ENCODE peak calls at places on chromosome 3, in eight cellular contexts. I, K, A, Y, D, S, O and F are unnamed samples.

GRCh38 chr3:149215474-149215873 is 6.2 kb downstream of the CP start:
- DNase-seq in S (no peak), O (no peak), K (peak; percentile 50), D (no peak), Y (no peak), A (no peak), I (peak; percentile 35), F (no peak)

GRCh38 chr3:45124956-45125355 is 21.2 kb downstream of the CDCP1 start:
- DNase-seq in O (no peak), Y (no peak), I (no peak), S (no peak), A (no peak), K (no peak), D (no peak), F (no peak)

GRCh38 chr3:62329970-62330369 is 43.4 kb downstream of the FEZF2 start:
- DNase-seq in O (no peak), D (no peak), I (no peak), K (no peak), Y (no peak), A (no peak), S (no peak), F (no peak)

GRCh38 chr3:167728631-167729335 is 5.9 kb downstream of the PDCD10 start:
- DNase-seq in Y (no peak), I (no peak), A (no peak), D (no peak), S (no peak), O (no peak), K (no peak), F (no peak)

GRCh38 chr3:151480492-151480891 is 19.6 kb upstream of the IGSF10 start:
- DNase-seq in O (no peak), S (no peak), K (no peak), A (no peak), I (no peak), Y (no peak), D (no peak), F (no peak)

GRCh38 chr3:158830391-158830790 is 28.5 kb downstream of the MFSD1 start:
- DNase-seq in A (no peak), K (no peak), O (no peak), Y (no peak), I (no peak), D (no peak), S (no peak), F (no peak)

GRCh38 chr3:128723477-128723876 is 2.5 kb upstream of the RAB7A start:
- DNase-seq in K (no peak), I (no peak), S (no peak), D (no peak), A (no peak), Y (no peak), O (no peak), F (no peak)

GRCh38 chr3:18444597-18445420 is 19.7 kb upstream of the SATB1 start:
- DNase-seq in O (peak; percentile 76), Y (peak; percentile 87), K (peak; percentile 3), S (peak; percentile 88), D (peak; percentile 82), I (peak; percentile 72), A (peak; percentile 9), F (peak; percentile 93)

GRCh38 chr3:142251951-142252350 is 26.6 kb upstream of the GK5 start:
- DNase-seq in Y (peak; percentile 54), K (no peak), S (no peak), D (no peak), O (no peak), I (no peak), A (no peak), F (no peak)

GRCh38 chr3:173663664-173664063 is 266.1 kb downstream of the NLGN1 start:
- DNase-seq in K (no peak), Y (no peak), A (no peak), I (no peak), D (no peak), O (no peak), S (no peak), F (no peak)

GRCh38 chr3:13215940-13216546 is 142.8 kb upstream of the IQSEC1 start:
- DNase-seq in K (peak; percentile 27), S (no peak), D (no peak), O (no peak), Y (no peak), A (no peak), I (peak; percentile 77), F (no peak)

GRCh38 chr3:46944191-46944590 is 32.4 kb downstream of the CCDC12 start:
- DNase-seq in D (no peak), K (peak; percentile 39), I (no peak), S (peak; percentile 54), A (no peak), O (no peak), Y (no peak), F (no peak)

GRCh38 chr3:172104471-172105072 is 65.2 kb downstream of the FNDC3B start:
- DNase-seq in O (no peak), I (peak; percentile 40), S (peak; percentile 29), A (no peak), Y (peak; percentile 77), D (no peak), K (no peak), F (peak; percentile 64)

GRCh38 chr3:193194417-193194816 is 46.6 kb upstream of the PLAAT1 start:
- DNase-seq in S (no peak), O (no peak), Y (no peak), D (no peak), K (no peak), I (no peak), A (no peak), F (no peak)

GRCh38 chr3:142647856-142648255 is 51.7 kb downstream of the PLS1 start:
- DNase-seq in A (no peak), D (no peak), S (no peak), K (peak; percentile 10), O (no peak), I (no peak), Y (no peak), F (no peak)

GRCh38 chr3:122929576-122930365 is 97.8 kb downstream of the SEMA5B start:
- DNase-seq in O (no peak), S (no peak), Y (no peak), A (no peak), D (no peak), K (no peak), I (no peak), F (no peak)

GRCh38 chr3:141051641-141052569 is 758 bp downstream of the SPSB4 start:
- DNase-seq in O (no peak), I (peak; percentile 32), A (peak; percentile 35), K (no peak), Y (peak; percentile 87), S (peak; percentile 72), D (peak; percentile 32), F (peak; percentile 89)
- H3K27me3 ChIP-seq in O (peaks cover 89% of the 10 kb centered on the region), I (peaks cover 7% of the 10 kb centered on the region), A (peaks cover 48% of the 10 kb centered on the region), K (peaks cover 8% of the 10 kb centered on the region), Y (peaks cover 30% of the 10 kb centered on the region), S (no peaks in the 10 kb centered on the region), D (peaks cover 16% of the 10 kb centered on the region), F (peaks cover 7% of the 10 kb centered on the region)

GRCh38 chr3:100463646-100464155 is 28.7 kb upstream of the TMEM45A start:
- DNase-seq in O (no peak), A (no peak), I (no peak), D (no peak), S (no peak), K (no peak), Y (no peak), F (no peak)
- H3K27me3 ChIP-seq in O (no peaks in the 10 kb centered on the region), A (no peaks in the 10 kb centered on the region), I (no peaks in the 10 kb centered on the region), D (no peaks in the 10 kb centered on the region), S (no peaks in the 10 kb centered on the region), K (no peaks in the 10 kb centered on the region), Y (no peaks in the 10 kb centered on the region), F (no peaks in the 10 kb centered on the region)

DNA sequence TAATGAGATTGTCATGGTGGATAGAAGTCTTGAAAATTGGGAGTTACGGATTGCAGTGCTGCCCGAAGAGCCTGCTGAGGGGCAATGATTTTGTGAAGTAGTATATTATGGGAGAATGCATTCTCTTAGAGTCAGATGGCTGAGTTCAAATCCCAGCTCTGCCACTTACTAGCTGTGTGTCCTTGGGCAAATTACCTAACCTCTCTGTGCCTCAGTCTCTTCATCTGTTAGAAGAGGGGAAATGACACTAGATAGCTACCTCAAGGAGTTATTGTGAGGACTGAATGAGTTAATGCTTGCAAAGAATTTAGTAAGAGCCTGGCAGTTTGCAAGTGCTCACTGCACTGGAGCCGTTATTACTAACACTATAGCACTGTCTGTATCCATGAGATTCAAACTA is 15.4 kb downstream of the FGD5 start:
- DNase-seq in O (no peak), A (no peak), S (no peak), I (no peak), K (no peak), D (no peak), Y (no peak), F (no peak)
- H3K27me3 ChIP-seq in O (peaks cover 4% of the 10 kb centered on the region), A (peaks cover 35% of the 10 kb centered on the region), S (no peaks in the 10 kb centered on the region), I (no peaks in the 10 kb centered on the region), K (no peaks in the 10 kb centered on the region), D (no peaks in the 10 kb centered on the region), Y (no peaks in the 10 kb centered on the region), F (no peaks in the 10 kb centered on the region)

DNA sequence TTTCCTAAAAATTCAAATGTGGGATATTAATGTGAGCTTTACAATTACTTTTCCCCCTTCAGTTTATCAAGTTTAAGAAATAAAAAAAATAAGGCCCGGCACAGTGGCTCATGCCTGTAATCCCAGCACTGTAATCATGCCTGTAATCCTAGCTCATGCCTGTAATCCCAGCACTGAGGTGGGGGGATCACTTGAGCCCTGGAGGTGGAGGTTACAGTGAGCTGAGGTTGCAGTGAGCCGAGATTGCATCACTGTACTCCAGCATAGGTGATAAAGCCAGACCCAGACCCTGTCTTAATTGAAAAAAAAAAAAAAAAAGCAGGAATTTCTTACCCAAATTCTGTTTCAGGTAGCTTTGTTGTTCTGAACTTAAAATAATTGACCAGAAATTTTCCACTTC is 17.9 kb downstream of the ATP6V1A start:
- DNase-seq in O (no peak), Y (no peak), D (no peak), A (no peak), K (no peak), S (no peak), I (no peak), F (no peak)
- H3K27me3 ChIP-seq in O (no peaks in the 10 kb centered on the region), Y (no peaks in the 10 kb centered on the region), D (no peaks in the 10 kb centered on the region), A (no peaks in the 10 kb centered on the region), K (no peaks in the 10 kb centered on the region), S (no peaks in the 10 kb centered on the region), I (no peaks in the 10 kb centered on the region), F (no peaks in the 10 kb centered on the region)

DNA sequence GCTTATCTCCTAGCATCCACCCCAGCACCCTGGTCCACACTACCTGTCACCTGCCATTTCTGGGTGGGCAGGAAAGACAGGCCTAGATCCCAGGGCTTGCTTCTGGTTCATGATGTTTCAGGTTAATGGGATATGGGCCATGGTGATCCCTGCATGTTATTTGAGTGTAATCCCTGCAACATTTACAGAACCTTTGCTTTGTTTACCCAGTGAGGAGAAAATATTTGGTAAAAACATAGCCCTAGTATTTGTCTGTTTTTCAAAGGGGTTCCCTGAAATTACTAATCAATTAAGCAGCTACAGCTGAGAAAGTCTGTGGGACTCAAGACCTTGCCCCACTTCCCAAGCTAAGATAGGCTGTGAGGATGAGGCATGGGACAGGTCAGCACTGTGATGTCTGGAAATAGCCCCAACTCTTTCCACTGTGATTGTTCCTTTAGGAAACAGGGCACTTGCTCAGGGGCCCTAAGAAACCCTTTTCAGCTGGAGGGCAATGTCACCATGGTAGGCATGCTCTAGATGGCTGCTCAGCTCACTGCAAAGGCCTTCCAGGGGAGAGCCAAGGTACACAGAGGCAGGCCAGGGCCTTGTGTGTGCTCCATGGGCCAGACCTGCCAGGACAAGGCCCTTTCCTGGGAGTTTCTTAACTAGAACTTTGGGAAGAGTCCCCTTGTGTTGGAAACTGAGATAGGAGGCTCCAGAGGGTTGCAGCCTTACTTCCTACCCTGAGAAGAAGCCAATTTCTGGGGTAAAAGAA is 11.1 kb downstream of the TRANK1 start:
- DNase-seq in A (no peak), I (no peak), K (no peak), Y (peak; percentile 31), D (no peak), O (no peak), S (no peak), F (no peak)
- H3K27me3 ChIP-seq in A (no peaks in the 10 kb centered on the region), I (no peaks in the 10 kb centered on the region), K (no peaks in the 10 kb centered on the region), Y (no peaks in the 10 kb centered on the region), D (no peaks in the 10 kb centered on the region), O (no peaks in the 10 kb centered on the region), S (no peaks in the 10 kb centered on the region), F (no peaks in the 10 kb centered on the region)